ENCODE peak calls at places on chromosomes 16 and 17, in six cellular contexts. G is AG10803, D is Caco-2, C is PC-3, B is AG09319, P is uterus. Z is an unnamed sample.

GRCh38 chr17:15981646-15982580 is 17.6 kb downstream of the ZSWIM7 start:
- DNase-seq in P (no peak), C (peak), G (no peak), D (no peak), B (no peak), Z (no peak)

GRCh38 chr17:57623620-57624019 is 121.5 kb downstream of the CCDC182 start:
- DNase-seq in C (no peak), P (no peak), G (no peak), D (no peak), B (no peak), Z (no peak)

GRCh38 chr17:78316867-78317816 is 42.7 kb downstream of the SOCS3 start:
- DNase-seq in C (peak), G (no peak), B (no peak), D (peak), P (no peak), Z (peak)

GRCh38 chr17:37844158-37844976 is 79.8 kb upstream of the TBC1D3K start:
- DNase-seq in P (peak), C (peak), D (no peak), B (peak), G (peak), Z (peak)

GRCh38 chr16:73047536-73048291 is at the start of gene ZFHX3:
- DNase-seq in D (peak), B (no peak), P (peak), G (peak), C (peak), Z (peak)

GRCh38 chr17:77736721-77737120 is 221.8 kb upstream of the TNRC6C start:
- DNase-seq in P (no peak), G (no peak), C (no peak), B (no peak), D (no peak), Z (no peak)

GRCh38 chr17:27352481-27353460 is 58.9 kb downstream of the WSB1 start:
- DNase-seq in C (no peak), D (no peak), B (no peak), P (no peak), G (no peak), Z (no peak)

GRCh38 chr17:4444782-4445473 is 11.2 kb downstream of the SPNS3 start:
- DNase-seq in P (no peak), B (no peak), G (no peak), C (peak), D (no peak), Z (peak)

GRCh38 chr17:34758316-34758715 is 178.9 kb downstream of the TMEM132E start:
- DNase-seq in P (no peak), D (peak), C (no peak), B (no peak), G (no peak), Z (no peak)

GRCh38 chr17:80773243-80773991 is 218.2 kb upstream of the CHMP6 start:
- DNase-seq in G (peak), D (no peak), P (no peak), B (no peak), C (no peak), Z (no peak)

GRCh38 chr17:48792033-48792798 is 24.8 kb downstream of the TTLL6 start:
- DNase-seq in C (peak), B (no peak), P (no peak), D (no peak), G (no peak), Z (no peak)

GRCh38 chr17:83187782-83188311 is 108.4 kb downstream of the METRNL start:
- DNase-seq in D (no peak), C (no peak), P (no peak), G (no peak), B (no peak), Z (no peak)

GRCh38 chr17:83159204-83160049 is 80.0 kb downstream of the METRNL start:
- DNase-seq in P (no peak), C (no peak), D (no peak), B (no peak), G (no peak), Z (no peak)

GRCh38 chr16:84603115-84603816 is 14.6 kb downstream of the COTL1 start:
- DNase-seq in C (peak), B (peak), D (no peak), P (peak), G (peak), Z (peak)

GRCh38 chr16:3032624-3033023 is 4.1 kb downstream of the BICDL2 start:
- DNase-seq in G (no peak), P (no peak), C (no peak), D (no peak), B (no peak), Z (no peak)

GRCh38 chr17:62781356-62781755 is 26.8 kb downstream of the MARCHF10 start:
- DNase-seq in B (no peak), G (peak), C (no peak), P (no peak), D (no peak), Z (no peak)

GRCh38 chr16:69234460-69234859 is 47.5 kb downstream of the SNTB2 start:
- DNase-seq in P (no peak), B (no peak), G (no peak), C (no peak), D (no peak), Z (no peak)

GRCh38 chr17:69857412-69857835 is 217.6 kb upstream of the KCNJ16 start:
- DNase-seq in G (peak), D (no peak), C (peak), P (no peak), B (peak), Z (no peak)

GRCh38 chr16:30829130-30830071 is 42.4 kb upstream of the ZNF629 start:
- DNase-seq in D (no peak), G (peak), B (no peak), C (no peak), P (no peak), Z (peak)

GRCh38 chr17:49845210-49845782 is 2.6 kb downstream of the TAC4 start:
- DNase-seq in B (no peak), G (no peak), P (no peak), C (no peak), D (no peak), Z (no peak)

GRCh38 chr16:85301171-85301690 is 189.0 kb upstream of the CIBAR2 start:
- DNase-seq in P (no peak), B (no peak), C (no peak), G (no peak), D (no peak), Z (no peak)

GRCh38 chr17:21774263-21774662 is 81.9 kb downstream of the KCNJ18 start:
- DNase-seq in B (no peak), D (no peak), G (no peak), P (no peak), C (no peak), Z (no peak)

GRCh38 chr17:7439462-7440112 is at the start of gene FGF11:
- DNase-seq in P (no peak), G (no peak), C (no peak), D (no peak), B (no peak), Z (no peak)

GRCh38 chr16:621526-622105 is 9.2 kb upstream of the WFIKKN1 start:
- DNase-seq in G (no peak), P (peak), D (no peak), C (no peak), B (no peak), Z (no peak)

GRCh38 chr16:85436636-85437160 is 176.4 kb upstream of the GSE1 start:
- DNase-seq in C (no peak), B (no peak), P (peak), G (no peak), D (peak), Z (no peak)

GRCh38 chr17:38324141-38324540 is 19.6 kb downstream of the GPR179 start:
- DNase-seq in P (no peak), B (no peak), D (no peak), G (peak), C (no peak), Z (no peak)

GRCh38 chr16:21301895-21302291 is 23.8 kb upstream of the CRYM start:
- DNase-seq in G (no peak), C (peak), D (no peak), P (no peak), B (no peak), Z (no peak)

GRCh38 chr16:66894948-66895696 is 14.8 kb downstream of the PDP2 start:
- DNase-seq in C (peak), D (peak), P (peak), G (peak), B (peak), Z (peak)

GRCh38 chr16:28059841-28060240 is 3.7 kb downstream of the GSG1L start:
- DNase-seq in C (no peak), B (no peak), G (no peak), P (no peak), D (no peak), Z (no peak)

GRCh38 chr17:41823580-41823979 is 10.8 kb downstream of the FKBP10 start:
- DNase-seq in G (no peak), P (no peak), B (no peak), D (no peak), C (no peak), Z (no peak)

GRCh38 chr16:86395477-86395876 is 114.8 kb upstream of the FOXF1 start:
- DNase-seq in B (no peak), G (peak), P (no peak), C (no peak), D (no peak), Z (no peak)

DNA sequence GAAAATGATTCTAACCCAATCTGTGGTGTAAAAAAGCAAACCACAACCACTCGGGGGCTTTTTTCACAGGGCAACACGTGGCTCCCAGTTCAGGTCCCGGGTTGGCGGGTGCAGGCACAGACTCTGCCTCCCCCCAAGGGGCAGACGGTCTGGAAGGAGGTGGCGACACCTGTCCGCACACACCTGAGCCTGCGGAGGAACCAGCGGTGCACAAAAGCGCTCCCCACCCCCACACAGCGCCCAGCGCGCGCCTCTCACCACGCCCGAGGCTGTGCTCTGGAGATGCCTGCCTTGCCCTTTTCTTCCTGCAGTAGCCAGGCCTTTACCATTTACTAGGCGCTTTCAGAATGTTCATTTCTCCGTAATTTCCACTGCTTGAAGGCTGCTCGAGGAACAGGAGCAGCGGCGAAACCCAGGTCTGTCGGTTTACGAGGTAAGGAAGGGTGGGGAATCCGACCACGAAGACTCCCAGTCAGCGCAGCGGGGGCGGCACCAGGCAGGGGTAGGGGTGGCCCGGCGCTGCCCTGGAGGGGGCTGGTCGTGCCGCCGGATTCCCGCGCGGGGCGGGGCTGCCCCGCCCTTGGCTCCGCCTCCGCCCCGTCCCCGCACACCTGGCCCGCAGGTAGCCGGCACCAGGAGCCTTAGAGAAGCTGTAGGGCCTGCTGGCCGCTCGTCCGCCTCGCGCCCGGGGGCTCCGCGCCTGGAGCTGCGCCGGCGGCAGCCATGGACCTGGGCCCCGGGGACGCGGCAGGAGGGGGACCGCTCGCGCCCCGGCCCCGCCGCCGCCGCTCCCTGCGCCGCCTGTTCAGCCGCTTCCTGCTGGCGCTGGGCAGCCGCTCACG is at the start of gene USP43:
- DNase-seq in P (no peak), D (peak), G (peak), C (peak), B (no peak), Z (peak)
- TF ChIP-seq CTCF in P (no peak), D (no peak), G (no peak), C (no peak), B (no peak), Z (no peak)

GRCh38 chr16:17072104-17072503 is 398.7 kb downstream of the XYLT1 start:
- DNase-seq in G (peak), B (no peak), D (no peak), P (no peak), C (no peak), Z (no peak)

GRCh38 chr16:17078950-17079631 is 391.7 kb downstream of the XYLT1 start:
- DNase-seq in D (no peak), G (no peak), P (no peak), C (no peak), B (no peak), Z (no peak)

GRCh38 chr16:17080105-17080504 is 390.7 kb downstream of the XYLT1 start:
- DNase-seq in B (no peak), D (no peak), C (no peak), P (no peak), G (no peak), Z (no peak)

GRCh38 chr16:17076818-17077498 is 393.8 kb downstream of the XYLT1 start:
- DNase-seq in C (no peak), G (no peak), D (no peak), P (no peak), B (no peak), Z (no peak)

GRCh38 chr16:17076121-17076757 is 394.5 kb downstream of the XYLT1 start:
- DNase-seq in G (no peak), B (no peak), C (no peak), D (no peak), P (no peak), Z (no peak)
- TF ChIP-seq CTCF in G (no peak), B (no peak), C (no peak), D (no peak), P (no peak), Z (no peak)

GRCh38 chr17:980406-981291 is 1.1 kb upstream of the NXN start:
- DNase-seq in B (no peak), C (peak), P (peak), G (peak), D (peak), Z (peak)

GRCh38 chr17:978110-979093 is 1.2 kb downstream of the NXN start:
- DNase-seq in G (peak), C (peak), P (peak), B (no peak), D (no peak), Z (no peak)

GRCh38 chr17:981292-981658 is 1.7 kb upstream of the NXN start:
- DNase-seq in D (no peak), P (no peak), C (no peak), B (no peak), G (no peak), Z (no peak)

GRCh38 chr17:979211-979538 is 401 bp downstream of the NXN start:
- DNase-seq in C (no peak), P (no peak), D (no peak), G (no peak), B (no peak), Z (no peak)

DNA sequence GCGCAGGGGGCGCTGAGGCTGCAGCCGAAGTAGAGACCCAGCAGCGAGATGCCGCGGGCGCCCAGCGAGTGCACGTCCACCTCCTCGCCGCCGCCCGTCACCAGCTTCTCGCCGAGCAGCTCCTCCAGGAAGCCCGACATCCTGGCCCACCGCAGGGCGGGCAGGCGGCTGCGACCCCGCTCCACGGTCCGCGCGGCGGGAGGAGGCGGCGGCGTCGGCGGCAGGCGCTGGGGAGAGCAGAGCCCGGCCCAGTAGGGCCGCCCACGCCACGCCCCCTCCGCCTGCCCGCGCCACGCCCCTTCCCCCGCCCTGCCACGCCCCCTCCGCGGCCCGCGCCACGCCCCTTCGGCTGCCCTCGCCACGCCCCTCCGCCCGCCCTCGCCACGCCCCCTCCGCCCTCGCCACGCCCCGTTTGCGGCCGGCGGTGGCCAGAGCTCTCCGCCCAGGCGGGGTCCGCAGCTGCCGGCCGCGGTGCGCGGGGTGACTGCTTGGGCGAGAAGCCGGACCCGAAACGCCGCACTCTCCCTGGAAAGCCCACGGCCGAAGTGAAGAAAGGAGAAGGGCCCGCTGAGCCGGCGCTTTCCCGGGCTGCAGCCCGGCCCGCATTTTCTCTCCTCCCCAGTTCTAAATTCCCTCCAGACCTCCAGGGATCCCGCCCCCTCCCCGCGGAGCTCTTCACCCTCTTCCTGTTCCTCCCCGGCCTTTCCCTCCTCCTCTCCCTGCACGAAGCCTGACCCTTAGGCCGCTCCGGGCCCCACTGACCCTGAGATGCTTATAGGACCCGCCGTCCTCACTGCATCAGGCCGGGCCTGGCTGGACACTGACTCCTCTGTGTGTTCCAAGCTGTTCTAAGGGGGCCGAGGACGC is at the start of gene NXN:
- DNase-seq in C (peak), G (peak), P (peak), B (no peak), D (peak), Z (peak)
- TF ChIP-seq CTCF in C (no peak), G (peak), P (peak), B (peak), D (peak), Z (no peak)

GRCh38 chr16:57016831-57017230 is 27.5 kb downstream of the NLRC5 start:
- DNase-seq in P (no peak), D (no peak), G (no peak), B (no peak), C (no peak), Z (no peak)
- TF ChIP-seq CTCF in P (no peak), D (no peak), G (no peak), B (no peak), C (no peak), Z (no peak)

GRCh38 chr17:45108595-45109521 is 23.5 kb downstream of the PLCD3 start:
- DNase-seq in B (no peak), P (no peak), G (no peak), C (peak), D (peak), Z (no peak)
- TF ChIP-seq CTCF in B (no peak), P (no peak), G (peak), C (peak), D (no peak), Z (no peak)

GRCh38 chr16:9000664-9001063 is 37.0 kb upstream of the USP7 start:
- DNase-seq in P (no peak), C (no peak), G (no peak), B (no peak), D (no peak), Z (no peak)

GRCh38 chr16:8996891-8997290 is 33.2 kb upstream of the USP7 start:
- DNase-seq in G (no peak), P (no peak), D (peak), C (no peak), B (no peak), Z (no peak)

GRCh38 chr16:9002042-9002441 is 38.3 kb upstream of the USP7 start:
- DNase-seq in D (no peak), B (no peak), G (no peak), C (no peak), P (no peak), Z (no peak)

GRCh38 chr16:8998114-8998513 is 34.4 kb upstream of the USP7 start:
- DNase-seq in G (peak), C (peak), B (peak), P (no peak), D (no peak), Z (no peak)

DNA sequence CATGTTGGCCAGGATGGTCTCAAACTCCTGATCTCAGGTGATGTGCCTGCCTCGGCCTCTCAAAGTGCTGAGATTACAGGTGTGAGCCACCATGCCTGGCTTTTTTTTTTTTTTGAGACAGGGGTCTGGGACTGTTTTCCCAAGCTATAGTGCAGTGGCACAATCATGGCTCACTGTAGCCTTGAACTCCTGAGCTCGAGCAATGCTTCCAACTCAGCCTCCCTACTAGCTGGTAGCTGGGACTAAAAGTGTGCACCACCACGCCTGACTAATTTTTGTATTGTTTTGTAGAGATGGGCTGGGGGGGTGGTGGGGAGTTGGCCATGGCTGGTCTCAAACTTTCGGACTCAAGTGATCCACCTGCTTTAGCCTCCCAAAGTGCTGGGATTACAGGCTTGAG is 36.1 kb upstream of the USP7 start:
- DNase-seq in D (no peak), P (no peak), C (no peak), G (no peak), B (no peak), Z (no peak)
- TF ChIP-seq CTCF in D (no peak), P (no peak), C (no peak), G (no peak), B (no peak), Z (no peak)

DNA sequence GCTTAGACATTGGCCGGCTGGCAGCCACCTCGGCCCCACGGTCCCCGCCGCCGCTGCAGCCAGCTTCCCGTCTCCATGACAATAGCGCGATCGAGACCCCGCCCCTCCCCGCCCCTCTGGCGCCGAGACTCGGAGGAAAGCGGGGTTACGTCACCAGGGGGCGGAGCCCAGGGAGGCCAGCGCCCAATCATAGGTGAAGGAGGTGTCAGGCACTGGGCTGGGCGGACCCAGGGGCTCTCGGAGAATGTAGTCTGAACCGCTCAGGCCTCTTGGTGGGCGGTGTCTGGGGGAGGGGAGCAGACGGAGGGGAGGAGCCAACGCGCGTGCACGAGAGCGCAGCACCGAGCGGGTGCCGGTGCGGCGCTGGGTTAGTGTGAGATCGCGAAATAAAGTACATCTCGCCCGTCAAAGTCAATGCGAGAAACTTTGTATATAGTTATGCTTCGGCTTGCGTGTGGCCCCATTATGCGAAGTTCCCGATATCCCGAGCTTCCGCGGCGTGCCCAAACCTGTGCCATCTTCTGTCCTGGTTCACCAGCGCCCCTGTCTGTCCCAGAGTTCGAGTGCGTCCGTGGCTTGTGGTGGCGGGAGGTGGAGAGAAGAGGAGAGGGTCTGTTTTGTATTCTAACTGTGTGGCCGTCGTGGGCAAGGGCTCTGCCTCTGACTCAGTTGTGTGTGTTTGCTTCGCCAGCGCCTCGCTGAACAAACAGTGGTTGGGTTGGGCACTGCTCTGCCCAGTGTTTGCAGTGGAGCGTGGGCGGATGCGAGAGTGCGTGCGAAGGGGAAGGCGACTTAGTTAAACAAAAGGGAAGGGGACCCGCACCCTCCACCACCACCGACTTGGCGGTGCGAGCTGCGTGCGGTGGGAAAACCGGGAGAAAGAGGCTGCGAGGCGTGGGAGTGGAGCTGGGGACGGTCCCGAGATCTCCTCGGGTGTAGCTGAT is 1.3 kb upstream of the IRX5 start:
- DNase-seq in D (peak), P (peak), G (peak), C (peak), B (peak), Z (peak)
- TF ChIP-seq CTCF in D (peak), P (no peak), G (peak), C (no peak), B (no peak), Z (no peak)